ENCODE peak calls at places on chromosome 17, in nine cellular contexts. C is T-helper 2 cell; R is GM23248; G is activated naive CD4-positive, alpha-beta T cell treated with anti-CD3 and anti-CD28 coated beads for 36 hours; M is HCT116; T is stimulated activated CD8-positive, alpha-beta memory T cell treated with anti-CD3 and anti-CD28 coated beads, Interleukin-2, amount 100 ng/mL, for 48 hours; V is thoracic aorta; A is fibroblast of pulmonary artery; H is fibroblast of the conjunctiva. Q is an unnamed sample.

GRCh38 chr17:42182927-42183734 is 2.1 kb downstream of the HCRT start:
- DNase-seq in C (no peak), R (peak), G (no peak), M (no peak), T (no peak), V (no peak), A (peak), H (peak), Q (no peak)

GRCh38 chr17:40559016-40559853 is 6.0 kb downstream of the CCR7 start:
- DNase-seq in C (no peak), R (peak), G (peak), M (no peak), T (no peak), V (no peak), A (peak), H (peak), Q (no peak)

GRCh38 chr17:35578195-35578928 is at the start of gene PEX12:
- DNase-seq in C (peak), R (peak), G (peak), M (peak), T (peak), V (peak), A (peak), H (peak), Q (peak)

GRCh38 chr17:28043296-28043695 is 819 bp downstream of the NLK start:
- DNase-seq in C (no peak), R (no peak), G (no peak), M (no peak), T (no peak), V (no peak), A (no peak), H (no peak), Q (no peak)

GRCh38 chr17:79809530-79810137 is 12.8 kb upstream of the CBX8 start:
- DNase-seq in C (no peak), R (no peak), G (no peak), M (no peak), T (no peak), V (no peak), A (no peak), H (no peak), Q (no peak)

GRCh38 chr17:78257810-78258322 is 26.4 kb downstream of the TMEM235 start:
- DNase-seq in C (no peak), R (no peak), G (peak), M (no peak), T (no peak), V (no peak), A (peak), H (no peak), Q (peak)

GRCh38 chr17:45338996-45339535 is 22.2 kb upstream of the MAP3K14 start:
- DNase-seq in C (no peak), R (no peak), G (no peak), M (no peak), T (no peak), V (no peak), A (no peak), H (no peak), Q (no peak)

GRCh38 chr17:77924757-77925336 is 33.7 kb upstream of the TNRC6C start:
- DNase-seq in C (no peak), R (peak), G (no peak), M (no peak), T (no peak), V (no peak), A (peak), H (no peak), Q (no peak)

GRCh38 chr17:1645207-1646171 is at the start of gene SCARF1:
- DNase-seq in C (no peak), R (no peak), G (no peak), M (no peak), T (no peak), V (no peak), A (no peak), H (no peak), Q (peak)

GRCh38 chr17:45934044-45934979 is 40.0 kb downstream of the MAPT start:
- DNase-seq in C (no peak), R (no peak), G (no peak), M (no peak), T (no peak), V (no peak), A (no peak), H (no peak), Q (no peak)

GRCh38 chr17:4498461-4499397 is at the start of gene SPNS2:
- DNase-seq in C (peak), R (peak), G (peak), M (no peak), T (peak), V (no peak), A (peak), H (no peak), Q (no peak)

GRCh38 chr17:37220609-37220953 is 155.2 kb upstream of the C17orf78 start:
- DNase-seq in C (no peak), R (peak), G (peak), M (peak), T (no peak), V (no peak), A (peak), H (no peak), Q (no peak)

GRCh38 chr17:12536021-12536420 is 129.7 kb upstream of the MYOCD start:
- DNase-seq in C (no peak), R (no peak), G (no peak), M (no peak), T (no peak), V (no peak), A (no peak), H (no peak), Q (no peak)

GRCh38 chr17:21251611-21252010 is 1.6 kb downstream of the NATD1 start:
- DNase-seq in C (no peak), R (no peak), G (no peak), M (no peak), T (no peak), V (no peak), A (no peak), H (no peak), Q (no peak)

GRCh38 chr17:43661699-43662431 is at the start of gene MEOX1:
- DNase-seq in C (no peak), R (peak), G (peak), M (no peak), T (no peak), V (no peak), A (peak), H (peak), Q (no peak)

GRCh38 chr17:31672161-31672819 is 186.8 kb downstream of the COPRS start:
- DNase-seq in C (no peak), R (peak), G (no peak), M (no peak), T (no peak), V (no peak), A (no peak), H (no peak), Q (no peak)